ENCODE peak calls at places on chromosomes 12 and 14, in five cellular contexts. One of them, this sample, is unnamed.
A peak's percentile ranks its signal among the peaks of the same experiment; 100 is the strongest.

GRCh38 chr14:104245075-104245474 is 106.7 kb downstream of the KIF26A start:
- DNase-seq in tibial artery: peak; percentile 37
- DNase-seq in neural progenitor cell: no peak
- DNase-seq in uterus: peak; percentile 5
- DNase-seq in upper lobe of right lung: no peak
- DNase-seq in this sample: no peak

GRCh38 chr12:112163056-112163455 is 37.7 kb downstream of the TRAFD1 start:
- DNase-seq in tibial artery: peak; percentile 60
- DNase-seq in neural progenitor cell: no peak
- DNase-seq in upper lobe of right lung: no peak
- DNase-seq in uterus: no peak
- DNase-seq in this sample: no peak

GRCh38 chr14:95098984-95099599 is 58.2 kb downstream of the DICER1 start:
- DNase-seq in upper lobe of right lung: no peak
- DNase-seq in uterus: peak; percentile 54
- DNase-seq in tibial artery: peak; percentile 75
- DNase-seq in neural progenitor cell: peak; percentile 86
- DNase-seq in this sample: no peak

GRCh38 chr12:44377443-44378160 is 498.5 kb downstream of the NELL2 start:
- DNase-seq in tibial artery: no peak
- DNase-seq in upper lobe of right lung: no peak
- DNase-seq in neural progenitor cell: no peak
- DNase-seq in uterus: no peak
- DNase-seq in this sample: no peak

GRCh38 chr12:57459750-57460400 is at the start of gene GLI1:
- DNase-seq in neural progenitor cell: peak; percentile 82
- DNase-seq in uterus: no peak
- DNase-seq in upper lobe of right lung: no peak
- DNase-seq in tibial artery: no peak
- DNase-seq in this sample: no peak

GRCh38 chr12:108788911-108789310 is 57.6 kb upstream of the CORO1C start:
- DNase-seq in tibial artery: no peak
- DNase-seq in neural progenitor cell: no peak
- DNase-seq in uterus: no peak
- DNase-seq in upper lobe of right lung: no peak
- DNase-seq in this sample: no peak

GRCh38 chr14:60343571-60344071 is 94.6 kb downstream of the PPM1A start:
- DNase-seq in tibial artery: no peak
- DNase-seq in upper lobe of right lung: no peak
- DNase-seq in uterus: no peak
- DNase-seq in neural progenitor cell: no peak
- DNase-seq in this sample: no peak

GRCh38 chr12:2792670-2793500 is 1.9 kb upstream of the FKBP4 start:
- DNase-seq in uterus: no peak
- DNase-seq in upper lobe of right lung: no peak
- DNase-seq in tibial artery: no peak
- DNase-seq in neural progenitor cell: peak; percentile 40
- DNase-seq in this sample: no peak

GRCh38 chr12:25648460-25648859 is 95.4 kb upstream of the LMNTD1 start:
- DNase-seq in upper lobe of right lung: no peak
- DNase-seq in tibial artery: no peak
- DNase-seq in neural progenitor cell: peak; percentile 55
- DNase-seq in uterus: no peak
- DNase-seq in this sample: no peak

DNA sequence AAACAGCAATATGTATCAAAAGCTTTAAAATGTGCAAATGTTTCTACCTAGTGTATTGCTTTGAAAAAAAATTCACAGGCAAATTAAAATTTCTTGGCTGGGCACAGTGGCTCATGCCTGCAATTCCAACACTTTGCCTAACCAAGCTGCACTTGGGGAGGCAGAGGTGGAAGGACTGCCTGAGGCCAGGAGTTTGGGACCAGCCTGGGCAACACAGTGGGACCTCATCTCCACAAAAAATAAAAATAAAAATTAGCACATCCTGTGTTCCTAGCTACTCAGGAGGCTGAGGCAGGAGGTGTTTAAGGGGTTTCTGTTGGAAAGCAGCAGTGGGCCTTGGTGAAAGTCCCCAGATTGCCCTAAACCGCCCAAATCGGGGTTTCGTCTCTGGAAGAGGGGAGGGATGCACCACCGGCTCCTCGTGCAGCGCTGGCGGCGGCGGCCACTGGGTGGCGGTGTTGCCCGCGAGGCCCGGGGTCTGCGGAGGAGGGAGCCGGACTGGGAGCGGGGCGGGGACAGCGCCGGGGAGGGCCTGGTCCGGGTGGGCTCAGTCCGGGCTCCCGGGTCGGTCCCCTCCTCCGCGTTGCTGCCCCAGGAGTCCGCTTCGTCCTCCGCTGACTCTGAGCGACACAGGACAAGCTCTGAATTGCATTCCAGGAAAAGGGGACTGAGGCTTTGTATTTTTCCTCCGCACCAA is 265.6 kb downstream of the AACS start:
- DNase-seq in tibial artery: no peak
- DNase-seq in uterus: peak; percentile 22
- DNase-seq in upper lobe of right lung: peak; percentile 80
- DNase-seq in neural progenitor cell: peak; percentile 91
- DNase-seq in this sample: peak; percentile 79
- H3K27ac ChIP-seq in tibial artery: no peak overlapping the region
- H3K27ac ChIP-seq in uterus: no peak overlapping the region
- H3K27ac ChIP-seq in upper lobe of right lung: no peak overlapping the region
- H3K27ac ChIP-seq in neural progenitor cell: no peak overlapping the region
- H3K27ac ChIP-seq in this sample: no peak overlapping the region

DNA sequence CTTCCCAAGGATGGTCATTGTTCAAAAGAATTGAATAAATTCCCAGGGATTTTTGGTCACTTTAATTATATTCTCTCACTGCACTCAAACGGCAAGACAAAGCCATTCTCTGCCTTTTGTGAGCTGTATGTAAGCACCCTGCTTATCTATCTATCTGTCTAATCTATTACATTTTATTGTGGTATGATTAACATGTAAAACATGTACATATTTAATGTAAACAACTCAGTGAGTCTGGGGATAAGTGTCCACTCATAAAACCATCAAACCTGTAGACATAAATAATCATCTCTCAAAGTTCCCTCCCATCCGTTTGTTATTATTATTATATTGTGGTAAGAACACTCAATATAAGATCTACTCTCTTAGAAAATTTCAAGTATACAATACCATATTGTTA is 167.1 kb downstream of the CAND1 start:
- DNase-seq in uterus: no peak
- DNase-seq in tibial artery: no peak
- DNase-seq in upper lobe of right lung: no peak
- DNase-seq in neural progenitor cell: no peak
- DNase-seq in this sample: no peak
- H3K27ac ChIP-seq in uterus: no peak overlapping the region
- H3K27ac ChIP-seq in tibial artery: peak overlapping the region; percentile 73
- H3K27ac ChIP-seq in upper lobe of right lung: no peak overlapping the region
- H3K27ac ChIP-seq in neural progenitor cell: no peak overlapping the region
- H3K27ac ChIP-seq in this sample: no peak overlapping the region

GRCh38 chr12:50572760-50573159 is 68.0 kb downstream of the DIP2B start:
- DNase-seq in upper lobe of right lung: no peak
- DNase-seq in tibial artery: no peak
- DNase-seq in uterus: no peak
- DNase-seq in neural progenitor cell: no peak
- DNase-seq in this sample: no peak
- H3K27ac ChIP-seq in upper lobe of right lung: peak overlapping the region; percentile 51
- H3K27ac ChIP-seq in tibial artery: peak overlapping the region; percentile 26
- H3K27ac ChIP-seq in uterus: peak overlapping the region; percentile 56
- H3K27ac ChIP-seq in neural progenitor cell: no peak overlapping the region
- H3K27ac ChIP-seq in this sample: peak overlapping the region; percentile 53

GRCh38 chr14:28780843-28781503 is 14.4 kb downstream of the FOXG1 start:
- DNase-seq in upper lobe of right lung: no peak
- DNase-seq in uterus: no peak
- DNase-seq in tibial artery: no peak
- DNase-seq in neural progenitor cell: peak; percentile 20
- DNase-seq in this sample: no peak

GRCh38 chr14:28777773-28778606 is 11.4 kb downstream of the FOXG1 start:
- DNase-seq in neural progenitor cell: peak; percentile 79
- DNase-seq in uterus: no peak
- DNase-seq in upper lobe of right lung: no peak
- DNase-seq in tibial artery: no peak
- DNase-seq in this sample: no peak

GRCh38 chr14:28779416-28779941 is 12.9 kb downstream of the FOXG1 start:
- DNase-seq in uterus: no peak
- DNase-seq in neural progenitor cell: no peak
- DNase-seq in tibial artery: no peak
- DNase-seq in upper lobe of right lung: no peak
- DNase-seq in this sample: no peak

GRCh38 chr14:28776482-28777266 is 10.1 kb downstream of the FOXG1 start:
- DNase-seq in tibial artery: no peak
- DNase-seq in uterus: no peak
- DNase-seq in neural progenitor cell: no peak
- DNase-seq in upper lobe of right lung: no peak
- DNase-seq in this sample: no peak

GRCh38 chr14:28778718-28779117 is 12.1 kb downstream of the FOXG1 start:
- DNase-seq in neural progenitor cell: no peak
- DNase-seq in uterus: no peak
- DNase-seq in tibial artery: no peak
- DNase-seq in upper lobe of right lung: no peak
- DNase-seq in this sample: no peak
- H3K27ac ChIP-seq in neural progenitor cell: no peak overlapping the region
- H3K27ac ChIP-seq in uterus: no peak overlapping the region
- H3K27ac ChIP-seq in tibial artery: no peak overlapping the region
- H3K27ac ChIP-seq in upper lobe of right lung: no peak overlapping the region
- H3K27ac ChIP-seq in this sample: peak overlapping the region; percentile 56

DNA sequence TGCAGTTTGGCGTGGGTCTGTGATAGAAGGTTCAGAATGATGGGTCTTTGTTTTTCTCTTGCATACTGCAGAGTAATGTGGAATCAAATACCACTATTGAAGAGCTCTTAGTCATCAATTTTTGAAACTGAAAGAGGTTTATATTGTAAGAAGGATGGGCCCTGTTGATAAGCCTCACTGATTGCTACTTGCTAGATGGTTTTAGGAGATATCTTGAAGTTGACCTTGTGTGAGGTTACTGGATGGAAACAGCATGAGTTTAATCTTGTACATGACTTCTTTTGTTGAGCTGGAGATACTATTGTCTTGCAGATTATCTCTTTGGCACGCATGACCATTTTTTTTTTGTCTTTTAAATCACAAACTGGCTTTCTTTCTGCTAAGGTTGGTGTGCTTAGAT is 13.8 kb downstream of the BICD1 start:
- DNase-seq in tibial artery: no peak
- DNase-seq in upper lobe of right lung: no peak
- DNase-seq in uterus: no peak
- DNase-seq in neural progenitor cell: no peak
- DNase-seq in this sample: no peak
- H3K27ac ChIP-seq in tibial artery: no peak overlapping the region
- H3K27ac ChIP-seq in upper lobe of right lung: no peak overlapping the region
- H3K27ac ChIP-seq in uterus: no peak overlapping the region
- H3K27ac ChIP-seq in neural progenitor cell: no peak overlapping the region
- H3K27ac ChIP-seq in this sample: no peak overlapping the region